ENCODE peak calls at places on chromosomes 16 and 17, in six cellular contexts. V is lower lobe of right lung; A is MM.1S; R is stomach; H is CD8-positive, alpha-beta T cell; M is pancreas. C is an unnamed sample. For H3K4me1, the result is how much of the 10 kb centered on the place peaks cover.

GRCh38 chr17:65181237-65182061 is 44.3 kb downstream of the RGS9 start:
- DNase-seq in M (no peak), R (no peak), A (peak), V (no peak), H (no peak), C (peak)

GRCh38 chr16:85865-86264 is 7.8 kb downstream of the MPG start:
- DNase-seq in V (no peak), H (no peak), A (no peak), R (no peak), M (no peak), C (no peak)

GRCh38 chr16:23258919-23259237 is 43.2 kb upstream of the SCNN1B start:
- DNase-seq in A (no peak), H (no peak), R (peak), V (no peak), M (no peak), C (no peak)

GRCh38 chr17:51718945-51719344 is 439.6 kb downstream of the CA10 start:
- DNase-seq in M (no peak), R (no peak), V (no peak), H (no peak), A (no peak), C (no peak)

GRCh38 chr17:40738553-40738952 is 16.6 kb downstream of the KRT25 start:
- DNase-seq in H (no peak), V (no peak), A (no peak), M (no peak), R (no peak), C (no peak)

GRCh38 chr17:11144358-11145233 is 96.4 kb upstream of the SHISA6 start:
- DNase-seq in A (peak), R (peak), V (no peak), H (no peak), M (no peak), C (peak)

GRCh38 chr17:36945959-36946725 is 2.6 kb upstream of the AATF start:
- DNase-seq in V (no peak), R (no peak), H (no peak), M (no peak), A (no peak), C (no peak)

GRCh38 chr17:76103274-76104139 is at the start of gene EXOC7:
- DNase-seq in M (peak), H (peak), V (peak), A (peak), R (peak), C (peak)

GRCh38 chr17:80619535-80620235 is 75.0 kb downstream of the RPTOR start:
- DNase-seq in V (no peak), R (no peak), H (no peak), M (no peak), A (no peak), C (no peak)

GRCh38 chr17:62064029-62064790 is 868 bp downstream of the MED13 start:
- DNase-seq in R (no peak), A (peak), V (no peak), M (no peak), H (no peak), C (peak)

GRCh38 chr17:35011671-35012216 is 31.4 kb downstream of the LIG3 start:
- DNase-seq in R (no peak), V (no peak), A (no peak), H (no peak), M (no peak), C (no peak)

GRCh38 chr16:57283214-57283955 is 1.1 kb downstream of the PLLP start:
- DNase-seq in R (peak), M (peak), V (peak), H (no peak), A (no peak), C (no peak)

GRCh38 chr17:9053406-9053805 is 32.1 kb downstream of the NTN1 start:
- DNase-seq in M (no peak), H (no peak), A (no peak), R (no peak), V (no peak), C (no peak)

GRCh38 chr17:19381741-19382444 is 3.6 kb downstream of the MAPK7 start:
- DNase-seq in A (no peak), R (no peak), H (no peak), M (peak), V (no peak), C (no peak)

GRCh38 chr16:55730115-55730514 is 74.3 kb downstream of the SLC6A2 start:
- DNase-seq in H (no peak), A (no peak), M (no peak), R (no peak), V (no peak), C (no peak)

DNA sequence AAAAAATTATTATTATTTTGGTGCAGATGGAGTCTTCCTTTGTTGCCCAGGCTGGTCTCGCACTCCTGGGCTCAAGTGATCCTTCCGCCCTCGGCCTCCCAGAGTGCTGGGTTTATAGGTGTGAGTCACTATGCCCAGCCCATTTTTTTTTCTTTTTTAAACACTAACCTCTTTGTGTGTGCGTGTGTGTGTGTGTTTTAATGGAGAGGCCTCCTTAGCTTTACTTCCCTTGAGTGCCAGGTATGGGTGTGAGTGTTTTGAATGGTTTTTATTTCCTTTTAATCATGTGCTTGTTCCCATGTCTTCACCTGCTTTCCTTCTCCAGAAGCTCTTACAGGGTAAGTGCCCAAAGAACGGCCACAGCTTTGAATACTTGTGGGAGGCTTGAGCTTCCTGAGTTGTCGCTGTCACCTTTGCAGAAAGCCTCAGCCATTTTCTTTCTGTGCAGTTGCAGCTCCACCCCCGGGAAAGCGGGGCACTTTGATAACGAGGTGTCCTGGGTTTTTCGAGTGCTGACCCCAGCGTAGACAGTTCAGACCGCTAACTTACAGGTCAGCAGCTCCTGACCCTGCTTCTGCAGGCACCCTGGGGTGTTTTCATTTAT is 22.6 kb downstream of the AKAP1 start:
- DNase-seq in V (peak), R (peak), M (no peak), H (no peak), A (no peak), C (no peak)
- H3K4me1 ChIP-seq in V (under half), R (half or more), M (under half), H (under half), A (under half), C (under half)

DNA sequence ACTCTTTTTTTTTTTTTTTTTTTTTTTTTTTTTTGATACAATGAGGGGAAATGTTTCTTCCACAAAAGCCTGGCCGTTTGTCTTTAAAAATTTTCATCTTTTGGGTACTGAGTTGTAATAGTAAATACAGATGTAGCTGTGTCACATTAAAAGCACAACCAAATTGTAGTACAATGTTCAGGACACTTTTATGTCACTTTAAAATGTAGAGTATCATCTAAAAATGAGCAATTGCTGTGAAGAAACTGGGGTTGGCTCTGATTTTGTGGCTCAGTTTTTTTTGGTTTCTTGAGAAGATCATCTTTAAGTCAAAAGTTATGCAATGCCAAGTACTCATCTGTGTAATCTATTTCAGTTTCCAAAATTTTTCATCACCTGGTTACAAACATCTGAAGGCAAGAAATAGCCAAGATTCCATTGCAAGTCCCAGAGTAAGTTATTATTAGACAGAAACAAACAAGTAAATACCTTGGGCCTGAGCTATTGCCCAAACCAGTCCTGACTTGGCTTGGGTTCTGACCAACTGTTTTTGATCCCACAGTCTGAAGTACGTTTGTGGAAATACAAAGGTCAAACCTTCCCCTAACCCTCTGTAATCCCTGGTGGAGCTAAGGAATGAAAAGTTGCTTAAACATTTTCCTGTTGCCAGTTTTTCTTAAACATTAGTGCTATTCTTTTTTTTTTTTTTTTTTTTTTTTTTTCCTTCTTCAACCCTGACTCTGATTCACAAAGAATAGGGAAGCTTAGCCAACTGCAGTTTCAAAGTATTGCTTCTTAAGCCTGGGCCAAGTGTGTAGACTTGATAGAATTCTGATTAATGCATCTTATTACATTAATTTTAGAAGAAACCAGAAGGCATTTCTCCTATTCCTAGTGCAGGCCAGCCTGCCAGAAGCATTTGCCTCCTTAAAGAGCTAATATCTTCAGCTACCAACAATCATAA is 717.3 kb downstream of the WWOX start:
- DNase-seq in A (no peak), R (no peak), H (no peak), V (no peak), M (no peak), C (no peak)
- H3K27ac ChIP-seq in A (no peak), R (peak), H (no peak), V (no peak), M (no peak), C (no peak)

DNA sequence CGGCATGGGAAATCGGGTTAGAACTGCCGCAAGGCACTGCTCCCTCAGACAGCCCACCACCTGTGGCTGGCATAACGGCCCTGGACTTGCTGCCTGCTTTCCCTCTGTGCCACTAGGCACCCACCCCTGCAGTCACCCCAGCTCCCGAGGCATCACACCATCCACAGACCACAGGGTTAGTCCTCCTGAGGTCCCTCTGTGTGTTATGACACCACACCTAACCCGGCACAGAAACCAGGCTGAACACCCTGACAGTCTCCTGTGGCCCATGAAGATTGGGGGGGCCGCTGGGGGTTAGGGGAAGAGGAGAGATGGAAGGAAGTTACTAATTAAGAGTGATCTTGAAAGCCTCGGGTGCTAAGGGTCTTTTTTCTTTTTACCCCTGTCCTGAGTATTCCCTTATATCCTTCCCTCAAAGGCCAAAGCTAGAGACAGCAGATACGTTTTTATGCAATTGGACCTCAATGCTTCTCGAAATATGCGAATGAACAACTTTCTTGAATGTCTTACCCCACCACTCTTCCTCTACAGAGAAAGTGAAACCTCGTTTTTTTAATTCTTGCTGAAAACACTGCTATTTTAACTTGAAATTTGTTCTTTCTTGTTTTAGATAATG is 7.0 kb downstream of the CYTH1 start:
- DNase-seq in H (peak), M (no peak), R (no peak), V (no peak), A (peak), C (peak)
- H3K4me3 ChIP-seq in H (peak), M (no peak), R (no peak), V (peak), A (peak), C (peak)

DNA sequence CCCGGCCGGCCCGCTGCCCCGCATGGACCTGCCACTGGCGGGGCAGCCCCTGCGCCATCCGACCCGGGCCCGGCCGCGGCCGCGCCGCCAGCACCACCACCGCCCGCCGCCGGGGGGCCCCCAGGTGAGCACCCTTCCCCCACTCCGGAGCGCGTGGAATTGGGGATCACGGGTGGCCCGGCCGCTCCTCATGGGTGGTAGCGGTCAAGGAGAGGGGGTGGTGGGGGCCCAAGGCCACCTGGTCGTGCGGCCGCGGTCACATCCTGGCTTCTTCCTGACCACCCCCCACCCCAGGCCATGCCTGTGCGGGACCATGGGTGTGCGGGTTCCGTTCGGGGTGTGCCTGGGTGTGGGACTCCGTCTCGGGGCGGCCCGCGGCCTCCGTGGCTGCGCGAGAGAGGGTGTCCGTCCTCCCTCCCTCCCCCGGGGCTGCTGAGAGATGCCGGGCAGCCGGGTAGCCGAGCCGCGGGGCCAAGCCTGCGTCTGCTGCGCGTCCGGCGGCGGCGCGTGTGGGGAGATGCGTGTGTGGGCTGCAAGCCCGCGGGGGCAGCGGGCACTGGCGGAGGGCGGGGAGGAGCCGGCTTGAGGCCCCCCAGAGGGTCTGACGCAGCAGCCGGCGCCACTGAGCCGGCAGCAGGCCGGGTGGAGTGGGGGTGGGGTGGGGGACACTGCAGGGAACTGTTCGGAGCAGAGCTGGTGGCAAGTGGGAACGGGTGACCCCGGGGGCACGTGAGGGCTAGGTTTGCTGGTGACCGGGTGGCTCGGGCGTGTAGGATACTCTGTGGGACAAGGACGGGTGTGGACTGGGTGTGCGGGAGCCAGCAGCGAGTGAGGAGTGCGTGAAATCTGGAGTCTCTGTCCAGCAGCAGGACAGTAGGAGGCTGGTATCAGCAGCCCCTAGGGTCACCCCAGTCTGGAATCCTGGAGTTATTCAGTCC is 6.7 kb downstream of the ACD start:
- DNase-seq in V (peak), R (no peak), A (no peak), H (no peak), M (peak), C (no peak)
- H3K4me1 ChIP-seq in V (under half), R (under half), A (under half), H (under half), M (under half), C (under half)

DNA sequence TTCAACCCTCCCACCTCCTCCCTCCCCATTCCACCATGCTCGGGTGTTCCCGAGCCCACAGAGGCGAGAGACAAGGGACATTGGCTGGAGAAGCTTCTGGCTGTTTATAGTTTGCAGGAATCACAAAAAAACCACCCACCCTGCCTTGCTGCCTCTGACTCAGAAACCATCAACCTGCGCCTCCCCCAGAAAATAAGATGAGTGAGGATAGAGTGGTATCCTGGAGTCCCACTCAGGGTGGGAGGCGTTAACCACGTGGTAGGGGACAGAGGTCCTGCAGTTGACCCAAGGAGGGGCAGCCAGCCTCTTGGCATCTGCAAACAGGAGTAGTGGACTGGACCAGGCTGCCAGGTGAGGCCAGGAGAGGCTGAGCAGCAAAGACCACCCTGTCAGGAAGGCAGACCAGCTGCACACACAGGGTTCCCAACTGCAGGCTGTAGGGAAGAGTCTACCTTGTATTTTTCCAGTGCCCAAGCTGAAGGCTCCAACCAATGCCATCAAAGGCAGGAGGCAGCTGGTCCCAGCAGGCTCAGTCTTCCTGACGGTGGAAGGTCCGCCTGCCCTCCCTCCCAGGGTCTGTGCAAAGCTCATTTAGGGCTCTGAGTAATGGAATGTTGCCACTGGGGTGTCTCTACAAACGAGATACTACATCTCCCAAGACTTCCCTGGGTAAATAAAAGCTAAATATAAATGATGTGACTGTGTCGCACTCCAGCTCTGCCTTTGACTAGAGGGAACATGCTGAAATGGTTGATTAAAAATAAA is 201.5 kb upstream of the TNRC6C start:
- DNase-seq in H (no peak), M (peak), R (no peak), A (no peak), V (no peak), C (no peak)
- H3K27ac ChIP-seq in H (no peak), M (no peak), R (no peak), A (no peak), V (no peak), C (no peak)